ENCODE peak calls at places on chromosome 19, in seven cellular contexts. D is cardiac fibroblast, U is upper lobe of right lung, E is stomach, M is adrenal gland, X is C1 segment of cervical spinal cord, H is NCI-H345. Y is an unnamed sample.

GRCh38 chr19:8259922-8260247 is 48.3 kb downstream of the CD320 start:
- DNase-seq in D (no peak), U (no peak), E (no peak), M (no peak), X (no peak), H (no peak), Y (no peak)

GRCh38 chr19:50835103-50835784 is 1.9 kb upstream of the KLK15 start:
- DNase-seq in D (no peak), U (no peak), E (no peak), M (no peak), X (no peak), H (peak; percentile 26), Y (no peak)

GRCh38 chr19:38361633-38362075 is 12.7 kb upstream of the PSMD8 start:
- DNase-seq in D (peak; percentile 71), U (peak; percentile 90), E (peak; percentile 77), M (peak; percentile 73), X (no peak), H (peak; percentile 98), Y (peak; percentile 62)

GRCh38 chr19:34793562-34793961 is 20.5 kb upstream of the ZNF599 start:
- DNase-seq in D (no peak), U (no peak), E (no peak), M (no peak), X (no peak), H (no peak), Y (no peak)

GRCh38 chr19:47161876-47162489 is 31.3 kb downstream of the SAE1 start:
- DNase-seq in D (no peak), U (no peak), E (no peak), M (no peak), X (no peak), H (no peak), Y (no peak)

GRCh38 chr19:45299719-45300118 is 23.0 kb downstream of the CKM start:
- DNase-seq in D (no peak), U (no peak), E (no peak), M (no peak), X (no peak), H (no peak), Y (no peak)

GRCh38 chr19:39953915-39954314 is 17.1 kb upstream of the PSMC4 start:
- DNase-seq in D (no peak), U (no peak), E (no peak), M (no peak), X (no peak), H (no peak), Y (no peak)

GRCh38 chr19:7687177-7687576 is 6.5 kb downstream of the TRAPPC5 start:
- DNase-seq in D (no peak), U (no peak), E (no peak), M (no peak), X (no peak), H (no peak), Y (no peak)

GRCh38 chr19:4374451-4375163 is 25.7 kb downstream of the SH3GL1 start:
- DNase-seq in D (peak; percentile 88), U (peak; percentile 83), E (peak; percentile 73), M (peak; percentile 96), X (no peak), H (no peak), Y (peak; percentile 41)

GRCh38 chr19:1264801-1265610 is 4.1 kb upstream of the CIRBP start:
- DNase-seq in D (peak; percentile 86), U (peak; percentile 82), E (peak; percentile 73), M (peak; percentile 84), X (no peak), H (no peak), Y (no peak)

GRCh38 chr19:14472202-14472961 is 2.8 kb downstream of the PTGER1 start:
- DNase-seq in D (peak; percentile 61), U (peak; percentile 88), E (peak; percentile 70), M (no peak), X (peak; percentile 10), H (peak; percentile 49), Y (peak; percentile 60)

GRCh38 chr19:33862991-33863390 is 66.3 kb downstream of the KCTD15 start:
- DNase-seq in D (no peak), U (no peak), E (no peak), M (no peak), X (no peak), H (no peak), Y (no peak)

GRCh38 chr19:39502640-39503417 is 4.1 kb downstream of the DLL3 start:
- DNase-seq in D (peak; percentile 79), U (peak; percentile 83), E (peak; percentile 62), M (peak; percentile 41), X (no peak), H (no peak), Y (peak; percentile 52)

GRCh38 chr19:2048959-2049740 is 1.9 kb downstream of the MKNK2 start:
- DNase-seq in D (no peak), U (peak; percentile 77), E (no peak), M (peak; percentile 63), X (peak; percentile 83), H (peak; percentile 57), Y (no peak)

GRCh38 chr19:46413262-46414031 is at the start of gene CCDC8:
- DNase-seq in D (peak; percentile 99), U (peak; percentile 88), E (no peak), M (peak; percentile 93), X (peak; percentile 53), H (no peak), Y (peak; percentile 67)

GRCh38 chr19:47765522-47766358 is 12.8 kb upstream of the SELENOW start:
- DNase-seq in D (peak; percentile 66), U (peak; percentile 79), E (peak; percentile 72), M (peak; percentile 53), X (peak; percentile 36), H (peak; percentile 19), Y (peak; percentile 51)

GRCh38 chr19:18119243-18120105 is 21.9 kb downstream of the MAST3 start:
- DNase-seq in D (no peak), U (no peak), E (no peak), M (no peak), X (no peak), H (no peak), Y (no peak)

GRCh38 chr19:45767410-45767880 is 1.6 kb downstream of the SIX5 start:
- DNase-seq in D (peak; percentile 91), U (peak; percentile 87), E (peak; percentile 77), M (peak; percentile 90), X (no peak), H (no peak), Y (peak; percentile 53)

GRCh38 chr19:17739121-17739875 is 12.0 kb upstream of the FCHO1 start:
- DNase-seq in D (peak; percentile 40), U (no peak), E (no peak), M (no peak), X (peak; percentile 30), H (peak; percentile 23), Y (no peak)

GRCh38 chr19:46579286-46579944 is 21.7 kb upstream of the CALM3 start:
- DNase-seq in D (no peak), U (no peak), E (no peak), M (no peak), X (no peak), H (no peak), Y (no peak)

GRCh38 chr19:1401138-1401888 is at the start of gene GAMT:
- DNase-seq in D (peak; percentile 41), U (no peak), E (no peak), M (no peak), X (no peak), H (peak; percentile 67), Y (no peak)

GRCh38 chr19:34187011-34187410 is 14.7 kb downstream of the LSM14A start:
- DNase-seq in D (no peak), U (no peak), E (no peak), M (no peak), X (no peak), H (no peak), Y (no peak)

GRCh38 chr19:39347332-39348227 is 5.4 kb downstream of the SAMD4B start:
- DNase-seq in D (no peak), U (no peak), E (no peak), M (no peak), X (no peak), H (no peak), Y (no peak)

GRCh38 chr19:33501957-33502356 is 19.6 kb downstream of the PEPD start:
- DNase-seq in D (no peak), U (no peak), E (no peak), M (no peak), X (no peak), H (no peak), Y (no peak)

GRCh38 chr19:40280608-40281221 is 4.4 kb downstream of the AKT2 start:
- DNase-seq in D (no peak), U (no peak), E (peak; percentile 70), M (no peak), X (peak; percentile 17), H (no peak), Y (peak; percentile 83)

GRCh38 chr19:52734340-52734892 is 428 bp downstream of the ZNF611 start:
- DNase-seq in D (peak; percentile 11), U (no peak), E (peak; percentile 25), M (no peak), X (peak; percentile 21), H (no peak), Y (no peak)

GRCh38 chr19:6543866-6544347 is 13.1 kb downstream of the TNFSF9 start:
- DNase-seq in D (no peak), U (no peak), E (no peak), M (no peak), X (no peak), H (no peak), Y (no peak)

GRCh38 chr19:10343495-10343894 is 4.1 kb upstream of the ICAM3 start:
- DNase-seq in D (no peak), U (no peak), E (no peak), M (no peak), X (no peak), H (no peak), Y (no peak)

GRCh38 chr19:8311461-8312260 is 3.5 kb upstream of the CD320 start:
- DNase-seq in D (no peak), U (peak; percentile 67), E (peak; percentile 9), M (peak; percentile 24), X (no peak), H (peak; percentile 9), Y (no peak)

Y was measured in mucosa of gallbladder.